ENCODE peak calls at places on chromosomes 5 and 9, in six cellular contexts. One of them, this sample, is unnamed.

GRCh38 chr5:156326718-156327259 is at the start of gene SGCD:
- DNase-seq in NAMALWA: no peak
- DNase-seq in NCI-H2029: no peak
- DNase-seq in H1: no peak
- DNase-seq in central memory CD4-positive, alpha-beta T cell: no peak
- DNase-seq in stimulated activated CD4-positive, alpha-beta T cell treated with anti-CD3 and anti-CD28 coated beads, Interleukin-12 subunit alpha, Interleukin-12 subunit beta, amount 100 ng/mL, for 4 hours: no peak
- DNase-seq in this sample: no peak

GRCh38 chr5:139272471-139273321 is 20.8 kb upstream of the MATR3 start:
- DNase-seq in stimulated activated CD4-positive, alpha-beta T cell treated with anti-CD3 and anti-CD28 coated beads, Interleukin-12 subunit alpha, Interleukin-12 subunit beta, amount 100 ng/mL, for 4 hours: no peak
- DNase-seq in NCI-H2029: peak
- DNase-seq in central memory CD4-positive, alpha-beta T cell: peak
- DNase-seq in NAMALWA: no peak
- DNase-seq in H1: no peak
- DNase-seq in this sample: no peak

GRCh38 chr5:17143335-17143734 is 74.1 kb upstream of the BASP1 start:
- DNase-seq in NCI-H2029: no peak
- DNase-seq in central memory CD4-positive, alpha-beta T cell: no peak
- DNase-seq in stimulated activated CD4-positive, alpha-beta T cell treated with anti-CD3 and anti-CD28 coated beads, Interleukin-12 subunit alpha, Interleukin-12 subunit beta, amount 100 ng/mL, for 4 hours: no peak
- DNase-seq in NAMALWA: no peak
- DNase-seq in H1: no peak
- DNase-seq in this sample: no peak

GRCh38 chr9:130150779-130151381 is 21.3 kb upstream of the NCS1 start:
- DNase-seq in NAMALWA: no peak
- DNase-seq in NCI-H2029: no peak
- DNase-seq in stimulated activated CD4-positive, alpha-beta T cell treated with anti-CD3 and anti-CD28 coated beads, Interleukin-12 subunit alpha, Interleukin-12 subunit beta, amount 100 ng/mL, for 4 hours: no peak
- DNase-seq in central memory CD4-positive, alpha-beta T cell: no peak
- DNase-seq in H1: no peak
- DNase-seq in this sample: no peak

GRCh38 chr5:90542827-90543519 is 13.6 kb upstream of the LYSMD3 start:
- DNase-seq in stimulated activated CD4-positive, alpha-beta T cell treated with anti-CD3 and anti-CD28 coated beads, Interleukin-12 subunit alpha, Interleukin-12 subunit beta, amount 100 ng/mL, for 4 hours: no peak
- DNase-seq in NAMALWA: no peak
- DNase-seq in NCI-H2029: no peak
- DNase-seq in H1: no peak
- DNase-seq in central memory CD4-positive, alpha-beta T cell: no peak
- DNase-seq in this sample: no peak

GRCh38 chr9:92590386-92590785 is 54.6 kb upstream of the ECM2 start:
- DNase-seq in NAMALWA: no peak
- DNase-seq in stimulated activated CD4-positive, alpha-beta T cell treated with anti-CD3 and anti-CD28 coated beads, Interleukin-12 subunit alpha, Interleukin-12 subunit beta, amount 100 ng/mL, for 4 hours: no peak
- DNase-seq in H1: no peak
- DNase-seq in NCI-H2029: no peak
- DNase-seq in central memory CD4-positive, alpha-beta T cell: no peak
- DNase-seq in this sample: no peak

GRCh38 chr5:120507826-120508463 is 43.8 kb downstream of the PRR16 start:
- DNase-seq in NCI-H2029: no peak
- DNase-seq in central memory CD4-positive, alpha-beta T cell: no peak
- DNase-seq in H1: no peak
- DNase-seq in stimulated activated CD4-positive, alpha-beta T cell treated with anti-CD3 and anti-CD28 coated beads, Interleukin-12 subunit alpha, Interleukin-12 subunit beta, amount 100 ng/mL, for 4 hours: no peak
- DNase-seq in NAMALWA: no peak
- DNase-seq in this sample: no peak

GRCh38 chr9:134939080-134939733 is 21.5 kb upstream of the FCN1 start:
- DNase-seq in H1: no peak
- DNase-seq in NCI-H2029: no peak
- DNase-seq in NAMALWA: no peak
- DNase-seq in central memory CD4-positive, alpha-beta T cell: no peak
- DNase-seq in stimulated activated CD4-positive, alpha-beta T cell treated with anti-CD3 and anti-CD28 coated beads, Interleukin-12 subunit alpha, Interleukin-12 subunit beta, amount 100 ng/mL, for 4 hours: no peak
- DNase-seq in this sample: no peak

GRCh38 chr9:1722404-1722803 is 292.7 kb upstream of the SMARCA2 start:
- DNase-seq in central memory CD4-positive, alpha-beta T cell: no peak
- DNase-seq in NCI-H2029: no peak
- DNase-seq in H1: no peak
- DNase-seq in stimulated activated CD4-positive, alpha-beta T cell treated with anti-CD3 and anti-CD28 coated beads, Interleukin-12 subunit alpha, Interleukin-12 subunit beta, amount 100 ng/mL, for 4 hours: no peak
- DNase-seq in NAMALWA: peak
- DNase-seq in this sample: no peak

GRCh38 chr9:73023025-73023541 is 70.2 kb upstream of the ALDH1A1 start:
- DNase-seq in NCI-H2029: peak
- DNase-seq in NAMALWA: peak
- DNase-seq in central memory CD4-positive, alpha-beta T cell: peak
- DNase-seq in stimulated activated CD4-positive, alpha-beta T cell treated with anti-CD3 and anti-CD28 coated beads, Interleukin-12 subunit alpha, Interleukin-12 subunit beta, amount 100 ng/mL, for 4 hours: peak
- DNase-seq in H1: no peak
- DNase-seq in this sample: peak

GRCh38 chr5:172417130-172417802 is 37.1 kb downstream of the SH3PXD2B start:
- DNase-seq in H1: no peak
- DNase-seq in NAMALWA: no peak
- DNase-seq in stimulated activated CD4-positive, alpha-beta T cell treated with anti-CD3 and anti-CD28 coated beads, Interleukin-12 subunit alpha, Interleukin-12 subunit beta, amount 100 ng/mL, for 4 hours: no peak
- DNase-seq in NCI-H2029: no peak
- DNase-seq in central memory CD4-positive, alpha-beta T cell: no peak
- DNase-seq in this sample: no peak

GRCh38 chr9:136410500-136411287 is at the start of the genes ENTR1 and PMPCA:
- DNase-seq in H1: no peak
- DNase-seq in NAMALWA: peak
- DNase-seq in central memory CD4-positive, alpha-beta T cell: peak
- DNase-seq in NCI-H2029: peak
- DNase-seq in stimulated activated CD4-positive, alpha-beta T cell treated with anti-CD3 and anti-CD28 coated beads, Interleukin-12 subunit alpha, Interleukin-12 subunit beta, amount 100 ng/mL, for 4 hours: peak
- DNase-seq in this sample: peak

GRCh38 chr9:127776195-127776918 is 2.1 kb downstream of the SH2D3C start:
- DNase-seq in central memory CD4-positive, alpha-beta T cell: peak
- DNase-seq in NAMALWA: peak
- DNase-seq in stimulated activated CD4-positive, alpha-beta T cell treated with anti-CD3 and anti-CD28 coated beads, Interleukin-12 subunit alpha, Interleukin-12 subunit beta, amount 100 ng/mL, for 4 hours: peak
- DNase-seq in NCI-H2029: peak
- DNase-seq in H1: no peak
- DNase-seq in this sample: no peak

GRCh38 chr5:154038241-154038603 is 488 bp downstream of the FAM114A2 start:
- DNase-seq in NAMALWA: peak
- DNase-seq in H1: no peak
- DNase-seq in central memory CD4-positive, alpha-beta T cell: no peak
- DNase-seq in NCI-H2029: no peak
- DNase-seq in stimulated activated CD4-positive, alpha-beta T cell treated with anti-CD3 and anti-CD28 coated beads, Interleukin-12 subunit alpha, Interleukin-12 subunit beta, amount 100 ng/mL, for 4 hours: peak
- DNase-seq in this sample: peak

GRCh38 chr9:120628207-120628924 is 48.4 kb upstream of the CDK5RAP2 start:
- DNase-seq in central memory CD4-positive, alpha-beta T cell: no peak
- DNase-seq in NAMALWA: no peak
- DNase-seq in stimulated activated CD4-positive, alpha-beta T cell treated with anti-CD3 and anti-CD28 coated beads, Interleukin-12 subunit alpha, Interleukin-12 subunit beta, amount 100 ng/mL, for 4 hours: no peak
- DNase-seq in H1: no peak
- DNase-seq in NCI-H2029: no peak
- DNase-seq in this sample: no peak

GRCh38 chr9:23851024-23851629 is 25.1 kb upstream of the ELAVL2 start:
- DNase-seq in central memory CD4-positive, alpha-beta T cell: no peak
- DNase-seq in H1: peak
- DNase-seq in NCI-H2029: no peak
- DNase-seq in NAMALWA: no peak
- DNase-seq in stimulated activated CD4-positive, alpha-beta T cell treated with anti-CD3 and anti-CD28 coated beads, Interleukin-12 subunit alpha, Interleukin-12 subunit beta, amount 100 ng/mL, for 4 hours: no peak
- DNase-seq in this sample: no peak

GRCh38 chr5:107425541-107426031 is 245.2 kb downstream of the EFNA5 start:
- DNase-seq in NCI-H2029: no peak
- DNase-seq in H1: no peak
- DNase-seq in NAMALWA: no peak
- DNase-seq in central memory CD4-positive, alpha-beta T cell: no peak
- DNase-seq in stimulated activated CD4-positive, alpha-beta T cell treated with anti-CD3 and anti-CD28 coated beads, Interleukin-12 subunit alpha, Interleukin-12 subunit beta, amount 100 ng/mL, for 4 hours: no peak
- DNase-seq in this sample: no peak

GRCh38 chr5:123879071-123879470 is 367.1 kb downstream of the CSNK1G3 start:
- DNase-seq in central memory CD4-positive, alpha-beta T cell: no peak
- DNase-seq in H1: no peak
- DNase-seq in stimulated activated CD4-positive, alpha-beta T cell treated with anti-CD3 and anti-CD28 coated beads, Interleukin-12 subunit alpha, Interleukin-12 subunit beta, amount 100 ng/mL, for 4 hours: no peak
- DNase-seq in NCI-H2029: no peak
- DNase-seq in NAMALWA: no peak
- DNase-seq in this sample: no peak

GRCh38 chr5:112735702-112736101 is 2.0 kb upstream of the APC start:
- DNase-seq in H1: no peak
- DNase-seq in stimulated activated CD4-positive, alpha-beta T cell treated with anti-CD3 and anti-CD28 coated beads, Interleukin-12 subunit alpha, Interleukin-12 subunit beta, amount 100 ng/mL, for 4 hours: no peak
- DNase-seq in central memory CD4-positive, alpha-beta T cell: no peak
- DNase-seq in NCI-H2029: no peak
- DNase-seq in NAMALWA: no peak
- DNase-seq in this sample: no peak

GRCh38 chr9:5839572-5839902 is 6.6 kb upstream of the ERMP1 start:
- DNase-seq in stimulated activated CD4-positive, alpha-beta T cell treated with anti-CD3 and anti-CD28 coated beads, Interleukin-12 subunit alpha, Interleukin-12 subunit beta, amount 100 ng/mL, for 4 hours: no peak
- DNase-seq in central memory CD4-positive, alpha-beta T cell: no peak
- DNase-seq in NCI-H2029: no peak
- DNase-seq in H1: no peak
- DNase-seq in NAMALWA: no peak
- DNase-seq in this sample: no peak

GRCh38 chr5:59066367-59067163 is 483.7 kb downstream of the RAB3C start:
- DNase-seq in NCI-H2029: no peak
- DNase-seq in central memory CD4-positive, alpha-beta T cell: no peak
- DNase-seq in stimulated activated CD4-positive, alpha-beta T cell treated with anti-CD3 and anti-CD28 coated beads, Interleukin-12 subunit alpha, Interleukin-12 subunit beta, amount 100 ng/mL, for 4 hours: no peak
- DNase-seq in NAMALWA: no peak
- DNase-seq in H1: no peak
- DNase-seq in this sample: no peak

GRCh38 chr5:53479656-53480473 is 564 bp upstream of the FST start:
- DNase-seq in NAMALWA: no peak
- DNase-seq in stimulated activated CD4-positive, alpha-beta T cell treated with anti-CD3 and anti-CD28 coated beads, Interleukin-12 subunit alpha, Interleukin-12 subunit beta, amount 100 ng/mL, for 4 hours: no peak
- DNase-seq in central memory CD4-positive, alpha-beta T cell: peak
- DNase-seq in NCI-H2029: peak
- DNase-seq in H1: no peak
- DNase-seq in this sample: no peak

GRCh38 chr5:57174850-57175525 is 1.1 kb downstream of the GPBP1 start:
- DNase-seq in central memory CD4-positive, alpha-beta T cell: no peak
- DNase-seq in NAMALWA: peak
- DNase-seq in stimulated activated CD4-positive, alpha-beta T cell treated with anti-CD3 and anti-CD28 coated beads, Interleukin-12 subunit alpha, Interleukin-12 subunit beta, amount 100 ng/mL, for 4 hours: no peak
- DNase-seq in NCI-H2029: no peak
- DNase-seq in H1: no peak
- DNase-seq in this sample: no peak

GRCh38 chr5:39800202-39800601 is 375.4 kb upstream of the DAB2 start:
- DNase-seq in central memory CD4-positive, alpha-beta T cell: no peak
- DNase-seq in stimulated activated CD4-positive, alpha-beta T cell treated with anti-CD3 and anti-CD28 coated beads, Interleukin-12 subunit alpha, Interleukin-12 subunit beta, amount 100 ng/mL, for 4 hours: no peak
- DNase-seq in NAMALWA: no peak
- DNase-seq in H1: no peak
- DNase-seq in NCI-H2029: no peak
- DNase-seq in this sample: no peak

GRCh38 chr9:130372057-130372456 is 72.7 kb upstream of the ASS1 start:
- DNase-seq in stimulated activated CD4-positive, alpha-beta T cell treated with anti-CD3 and anti-CD28 coated beads, Interleukin-12 subunit alpha, Interleukin-12 subunit beta, amount 100 ng/mL, for 4 hours: no peak
- DNase-seq in central memory CD4-positive, alpha-beta T cell: no peak
- DNase-seq in NCI-H2029: no peak
- DNase-seq in H1: no peak
- DNase-seq in NAMALWA: no peak
- DNase-seq in this sample: no peak

GRCh38 chr5:143543358-143544255 is 140.1 kb upstream of the NR3C1 start:
- DNase-seq in central memory CD4-positive, alpha-beta T cell: no peak
- DNase-seq in NCI-H2029: no peak
- DNase-seq in H1: no peak
- DNase-seq in stimulated activated CD4-positive, alpha-beta T cell treated with anti-CD3 and anti-CD28 coated beads, Interleukin-12 subunit alpha, Interleukin-12 subunit beta, amount 100 ng/mL, for 4 hours: no peak
- DNase-seq in NAMALWA: no peak
- DNase-seq in this sample: no peak

GRCh38 chr9:133188006-133188842 is 20.8 kb downstream of the OBP2B start:
- DNase-seq in NAMALWA: peak
- DNase-seq in H1: no peak
- DNase-seq in NCI-H2029: no peak
- DNase-seq in central memory CD4-positive, alpha-beta T cell: no peak
- DNase-seq in stimulated activated CD4-positive, alpha-beta T cell treated with anti-CD3 and anti-CD28 coated beads, Interleukin-12 subunit alpha, Interleukin-12 subunit beta, amount 100 ng/mL, for 4 hours: no peak
- DNase-seq in this sample: peak

GRCh38 chr5:65462139-65462705 is 19.5 kb downstream of the ADAMTS6 start:
- DNase-seq in H1: no peak
- DNase-seq in NCI-H2029: no peak
- DNase-seq in central memory CD4-positive, alpha-beta T cell: no peak
- DNase-seq in stimulated activated CD4-positive, alpha-beta T cell treated with anti-CD3 and anti-CD28 coated beads, Interleukin-12 subunit alpha, Interleukin-12 subunit beta, amount 100 ng/mL, for 4 hours: no peak
- DNase-seq in NAMALWA: no peak
- DNase-seq in this sample: no peak

GRCh38 chr5:657570-657969 is 35.6 kb downstream of the TPPP start:
- DNase-seq in stimulated activated CD4-positive, alpha-beta T cell treated with anti-CD3 and anti-CD28 coated beads, Interleukin-12 subunit alpha, Interleukin-12 subunit beta, amount 100 ng/mL, for 4 hours: no peak
- DNase-seq in H1: no peak
- DNase-seq in NCI-H2029: no peak
- DNase-seq in central memory CD4-positive, alpha-beta T cell: no peak
- DNase-seq in NAMALWA: no peak
- DNase-seq in this sample: no peak

GRCh38 chr5:155625315-155625714 is 611.8 kb downstream of the KIF4B start:
- DNase-seq in H1: no peak
- DNase-seq in NCI-H2029: no peak
- DNase-seq in stimulated activated CD4-positive, alpha-beta T cell treated with anti-CD3 and anti-CD28 coated beads, Interleukin-12 subunit alpha, Interleukin-12 subunit beta, amount 100 ng/mL, for 4 hours: no peak
- DNase-seq in NAMALWA: no peak
- DNase-seq in central memory CD4-positive, alpha-beta T cell: no peak
- DNase-seq in this sample: no peak

GRCh38 chr5:125083932-125084331 is 337.5 kb upstream of the ZNF608 start:
- DNase-seq in H1: no peak
- DNase-seq in stimulated activated CD4-positive, alpha-beta T cell treated with anti-CD3 and anti-CD28 coated beads, Interleukin-12 subunit alpha, Interleukin-12 subunit beta, amount 100 ng/mL, for 4 hours: no peak
- DNase-seq in NCI-H2029: no peak
- DNase-seq in central memory CD4-positive, alpha-beta T cell: no peak
- DNase-seq in NAMALWA: no peak
- DNase-seq in this sample: no peak

GRCh38 chr9:93300175-93300572 is 116.2 kb downstream of the WNK2 start:
- DNase-seq in central memory CD4-positive, alpha-beta T cell: no peak
- DNase-seq in NAMALWA: no peak
- DNase-seq in H1: no peak
- DNase-seq in NCI-H2029: no peak
- DNase-seq in stimulated activated CD4-positive, alpha-beta T cell treated with anti-CD3 and anti-CD28 coated beads, Interleukin-12 subunit alpha, Interleukin-12 subunit beta, amount 100 ng/mL, for 4 hours: no peak
- DNase-seq in this sample: no peak

GRCh38 chr9:18371621-18372020 is 102.3 kb upstream of the ADAMTSL1 start:
- DNase-seq in NCI-H2029: no peak
- DNase-seq in central memory CD4-positive, alpha-beta T cell: no peak
- DNase-seq in stimulated activated CD4-positive, alpha-beta T cell treated with anti-CD3 and anti-CD28 coated beads, Interleukin-12 subunit alpha, Interleukin-12 subunit beta, amount 100 ng/mL, for 4 hours: no peak
- DNase-seq in H1: no peak
- DNase-seq in NAMALWA: no peak
- DNase-seq in this sample: no peak

GRCh38 chr5:74143724-74144330 is 496.7 kb downstream of the ENC1 start:
- DNase-seq in central memory CD4-positive, alpha-beta T cell: no peak
- DNase-seq in H1: no peak
- DNase-seq in stimulated activated CD4-positive, alpha-beta T cell treated with anti-CD3 and anti-CD28 coated beads, Interleukin-12 subunit alpha, Interleukin-12 subunit beta, amount 100 ng/mL, for 4 hours: no peak
- DNase-seq in NAMALWA: no peak
- DNase-seq in NCI-H2029: no peak
- DNase-seq in this sample: no peak

GRCh38 chr9:101840694-101841188 is 102.3 kb upstream of the GRIN3A start:
- DNase-seq in NCI-H2029: no peak
- DNase-seq in NAMALWA: no peak
- DNase-seq in central memory CD4-positive, alpha-beta T cell: no peak
- DNase-seq in H1: no peak
- DNase-seq in stimulated activated CD4-positive, alpha-beta T cell treated with anti-CD3 and anti-CD28 coated beads, Interleukin-12 subunit alpha, Interleukin-12 subunit beta, amount 100 ng/mL, for 4 hours: no peak
- DNase-seq in this sample: no peak

GRCh38 chr5:10573487-10574145 is 9.7 kb downstream of the ANKRD33B start:
- DNase-seq in NCI-H2029: no peak
- DNase-seq in central memory CD4-positive, alpha-beta T cell: no peak
- DNase-seq in NAMALWA: no peak
- DNase-seq in H1: no peak
- DNase-seq in stimulated activated CD4-positive, alpha-beta T cell treated with anti-CD3 and anti-CD28 coated beads, Interleukin-12 subunit alpha, Interleukin-12 subunit beta, amount 100 ng/mL, for 4 hours: no peak
- DNase-seq in this sample: no peak

GRCh38 chr9:33881635-33882034 is 64.7 kb downstream of the UBE2R2 start:
- DNase-seq in NAMALWA: no peak
- DNase-seq in central memory CD4-positive, alpha-beta T cell: no peak
- DNase-seq in H1: no peak
- DNase-seq in NCI-H2029: no peak
- DNase-seq in stimulated activated CD4-positive, alpha-beta T cell treated with anti-CD3 and anti-CD28 coated beads, Interleukin-12 subunit alpha, Interleukin-12 subunit beta, amount 100 ng/mL, for 4 hours: no peak
- DNase-seq in this sample: no peak

GRCh38 chr5:139391570-139392323 is 2.0 kb upstream of the MZB1 start:
- DNase-seq in H1: no peak
- DNase-seq in NCI-H2029: no peak
- DNase-seq in stimulated activated CD4-positive, alpha-beta T cell treated with anti-CD3 and anti-CD28 coated beads, Interleukin-12 subunit alpha, Interleukin-12 subunit beta, amount 100 ng/mL, for 4 hours: no peak
- DNase-seq in central memory CD4-positive, alpha-beta T cell: no peak
- DNase-seq in NAMALWA: peak
- DNase-seq in this sample: no peak

GRCh38 chr5:172284275-172284971 is 859 bp upstream of the UBTD2 start:
- DNase-seq in H1: no peak
- DNase-seq in NCI-H2029: no peak
- DNase-seq in central memory CD4-positive, alpha-beta T cell: peak
- DNase-seq in NAMALWA: peak
- DNase-seq in stimulated activated CD4-positive, alpha-beta T cell treated with anti-CD3 and anti-CD28 coated beads, Interleukin-12 subunit alpha, Interleukin-12 subunit beta, amount 100 ng/mL, for 4 hours: peak
- DNase-seq in this sample: no peak